ENCODE peak calls at places on chromosomes 11 and 22, in six cellular contexts. P is A549, Y is hepatocyte, W is K562, V is heart left ventricle, D is stomach. E is an unnamed sample.

GRCh38 chr11:1770528-1770927 is 6.8 kb upstream of the CTSD start:
- DNase-seq in P (no peak), Y (no peak), W (no peak), V (no peak), D (peak), E (no peak)

GRCh38 chr11:44600739-44601416 is 35.4 kb downstream of the CD82 start:
- DNase-seq in P (no peak), Y (no peak), W (no peak), V (peak), D (no peak), E (no peak)

GRCh38 chr11:2837096-2837601 is 48.4 kb downstream of the CDKN1C start:
- DNase-seq in P (peak), Y (peak), W (peak), V (peak), D (peak), E (peak)

GRCh38 chr11:65134240-65134951 is at the start of gene SYVN1:
- DNase-seq in P (peak), Y (peak), W (peak), V (peak), D (peak), E (peak)

GRCh38 chr11:112024178-112024777 is 930 bp upstream of the DLAT start:
- DNase-seq in P (no peak), Y (no peak), W (peak), V (no peak), D (no peak), E (no peak)

GRCh38 chr11:63014408-63015055 is 1.1 kb downstream of the SLC22A8 start:
- DNase-seq in P (no peak), Y (no peak), W (no peak), V (no peak), D (no peak), E (no peak)

GRCh38 chr11:81070948-81071347 is 1630.1 kb upstream of the TENM4 start:
- DNase-seq in P (no peak), Y (no peak), W (no peak), V (no peak), D (no peak), E (no peak)

GRCh38 chr11:128804481-128804880 is 62.6 kb downstream of the KCNJ1 start:
- DNase-seq in P (no peak), Y (no peak), W (no peak), V (no peak), D (no peak), E (no peak)

GRCh38 chr22:36562261-36562835 is 33.4 kb upstream of the EIF3D start:
- DNase-seq in P (peak), Y (no peak), W (peak), V (no peak), D (peak), E (no peak)

GRCh38 chr11:65185869-65186341 is 4.2 kb downstream of the CAPN1 start:
- DNase-seq in P (no peak), Y (no peak), W (no peak), V (no peak), D (no peak), E (no peak)

GRCh38 chr11:118241191-118242098 is 10.7 kb downstream of the MPZL3 start:
- DNase-seq in P (no peak), Y (peak), W (peak), V (peak), D (peak), E (peak)

GRCh38 chr11:61832758-61833157 is 4.7 kb downstream of the FADS2 start:
- DNase-seq in P (no peak), Y (no peak), W (no peak), V (peak), D (peak), E (no peak)

GRCh38 chr11:81839016-81839415 is 894.6 kb downstream of the FAM181B start:
- DNase-seq in P (no peak), Y (no peak), W (no peak), V (no peak), D (no peak), E (no peak)

GRCh38 chr11:44268073-44268806 is 41.7 kb downstream of the ALX4 start:
- DNase-seq in P (no peak), Y (no peak), W (peak), V (no peak), D (no peak), E (no peak)

GRCh38 chr11:72829178-72829577 is 15.0 kb downstream of the ATG16L2 start:
- DNase-seq in P (no peak), Y (no peak), W (no peak), V (no peak), D (no peak), E (no peak)

GRCh38 chr22:36510966-36511881 is 4.4 kb upstream of the FOXRED2 start:
- DNase-seq in P (peak), Y (peak), W (peak), V (no peak), D (no peak), E (peak)

GRCh38 chr22:48779211-48779643 is 1048.4 kb downstream of the BRD1 start:
- DNase-seq in P (no peak), Y (no peak), W (no peak), V (no peak), D (no peak), E (no peak)

GRCh38 chr11:28984216-28984615 is 876.0 kb downstream of the METTL15 start:
- DNase-seq in P (no peak), Y (no peak), W (no peak), V (no peak), D (no peak), E (no peak)

GRCh38 chr11:130431337-130431773 is 2.9 kb upstream of the ADAMTS8 start:
- DNase-seq in P (peak), Y (peak), W (peak), V (peak), D (peak), E (peak)

GRCh38 chr11:9138612-9139579 is 47.5 kb upstream of the SCUBE2 start:
- DNase-seq in P (peak), Y (peak), W (no peak), V (no peak), D (peak), E (no peak)

GRCh38 chr11:116778556-116778955 is 5.8 kb upstream of the BUD13 start:
- DNase-seq in P (no peak), Y (no peak), W (no peak), V (no peak), D (no peak), E (no peak)

GRCh38 chr11:47003180-47003877 is 66.8 kb downstream of the CSTPP1 start:
- DNase-seq in P (no peak), Y (no peak), W (peak), V (peak), D (no peak), E (no peak)

GRCh38 chr11:65565624-65566453 is 4.4 kb upstream of the ZNRD2 start:
- DNase-seq in P (no peak), Y (no peak), W (no peak), V (no peak), D (no peak), E (no peak)

GRCh38 chr11:45896392-45897068 is 10.5 kb downstream of the FREY1 start:
- DNase-seq in P (no peak), Y (no peak), W (no peak), V (no peak), D (no peak), E (no peak)

GRCh38 chr22:46328066-46328465 is 7.4 kb upstream of the TRMU start:
- DNase-seq in P (no peak), Y (no peak), W (no peak), V (no peak), D (no peak), E (no peak)

GRCh38 chr22:44192098-44192810 is 11.5 kb downstream of the PARVG start:
- DNase-seq in P (no peak), Y (no peak), W (peak), V (no peak), D (no peak), E (no peak)

DNA sequence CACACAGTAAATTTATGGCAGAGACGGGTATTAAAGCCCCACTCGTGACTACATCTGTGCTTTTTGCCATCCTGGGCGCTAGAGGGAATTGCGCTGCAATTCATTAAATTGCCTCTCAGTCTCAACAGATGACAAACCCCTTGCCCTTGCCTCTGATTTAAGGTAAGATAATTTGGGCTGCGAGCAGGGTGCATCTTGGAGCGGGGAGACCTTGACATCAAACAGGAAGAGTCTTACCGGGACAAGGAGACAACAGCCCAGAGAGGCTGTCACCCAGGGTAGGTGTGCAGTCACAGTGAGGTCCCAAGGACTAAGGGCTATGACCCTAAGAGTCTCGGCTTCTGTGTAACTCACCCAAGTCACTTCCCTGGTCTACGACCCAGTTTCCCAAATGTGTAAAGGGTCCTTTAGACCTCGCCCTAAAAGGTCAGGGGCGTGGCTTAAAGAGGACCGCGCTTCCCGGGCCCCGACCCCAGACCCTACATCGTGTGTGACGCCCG is 427 bp upstream of the TOM1 start:
- DNase-seq in P (no peak), Y (peak), W (no peak), V (no peak), D (no peak), E (no peak)
- TF ChIP-seq CTCF in P (no peak), Y (peak), W (peak), V (no peak), D (no peak), E (no peak)

GRCh38 chr11:102518296-102519094 is 12.1 kb downstream of the MMP7 start:
- DNase-seq in P (no peak), Y (no peak), W (no peak), V (no peak), D (no peak), E (no peak)
- TF ChIP-seq CTCF in P (no peak), Y (peak), W (peak), V (no peak), D (no peak), E (no peak)

DNA sequence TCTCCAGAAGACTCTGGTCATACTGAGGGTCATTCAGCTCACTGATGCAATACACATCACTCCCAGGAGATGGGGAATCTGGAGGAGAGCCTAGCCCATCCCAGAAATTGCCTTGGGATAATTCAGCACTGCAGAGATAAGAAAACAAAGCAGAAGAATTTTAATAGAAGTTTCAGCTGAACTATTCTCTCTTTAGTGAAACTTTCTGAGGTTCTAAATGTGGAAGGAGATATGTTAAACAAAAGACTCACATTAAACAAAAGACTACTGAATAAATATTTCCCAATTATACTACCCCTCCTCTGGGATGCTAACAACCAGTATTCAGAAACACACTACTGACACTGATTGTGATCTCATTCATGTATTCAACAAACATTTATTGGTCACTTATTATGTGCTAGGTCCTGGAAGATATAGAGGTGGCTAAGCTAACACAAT is 47.8 kb downstream of the C2CD3 start:
- DNase-seq in P (peak), Y (no peak), W (no peak), V (no peak), D (no peak), E (no peak)
- TF ChIP-seq CTCF in P (no peak), Y (no peak), W (no peak), V (no peak), D (no peak), E (no peak)

GRCh38 chr11:68271781-68272608 is at the start of gene C11orf24:
- DNase-seq in P (peak), Y (peak), W (peak), V (peak), D (peak), E (peak)
- TF ChIP-seq CTCF in P (no peak), Y (no peak), W (no peak), V (no peak), D (no peak), E (no peak)

GRCh38 chr22:42880815-42881214 is 23.7 kb upstream of the ARFGAP3 start:
- DNase-seq in P (no peak), Y (no peak), W (no peak), V (no peak), D (no peak), E (no peak)
- TF ChIP-seq CTCF in P (peak), Y (no peak), W (peak), V (no peak), D (no peak), E (no peak)

DNA sequence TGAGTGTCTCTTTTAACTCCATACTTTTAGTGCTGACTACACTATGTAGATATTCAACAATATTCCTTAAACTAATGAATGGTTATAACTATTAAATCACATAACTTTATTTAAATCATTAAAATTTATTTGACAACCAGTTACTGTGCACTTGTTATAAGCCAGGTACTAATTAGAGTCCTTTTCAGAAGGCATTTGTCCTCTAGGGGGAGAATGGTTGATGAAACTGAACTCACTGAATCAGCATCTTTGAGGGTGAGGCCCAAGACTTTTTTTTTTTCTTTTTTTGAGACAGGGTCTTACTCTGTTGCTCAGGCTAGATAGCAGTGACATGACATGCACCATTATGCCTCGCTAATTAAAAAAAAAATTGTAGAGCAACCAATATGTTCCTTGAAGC is 515.6 kb upstream of the CCDC90B start:
- DNase-seq in P (no peak), Y (no peak), W (no peak), V (no peak), D (no peak), E (no peak)
- TF ChIP-seq CTCF in P (no peak), Y (no peak), W (no peak), V (no peak), D (no peak), E (no peak)